ENCODE peak calls at places on chromosomes 4 and X, in eight cellular contexts. M is WTC11, T is EH, A is DMS153, Y is amygdala, X is NCI-H1694, U is lower leg skin, O is AG09319. C is an unnamed sample.

GRCh38 chr4:48907706-48908477 is 1.3 kb upstream of the OCIAD2 start:
- DNase-seq in M (no peak), T (no peak), A (no peak), Y (no peak), X (no peak), U (no peak), O (no peak), C (no peak)

GRCh38 chr4:2942532-2943363 is 20.5 kb downstream of the NOP14 start:
- DNase-seq in M (no peak), T (no peak), A (no peak), Y (no peak), X (no peak), U (peak; percentile 16), O (no peak), C (no peak)

GRCh38 chrX:37776283-37776986 is 3.4 kb upstream of the CYBB start:
- DNase-seq in M (no peak), T (no peak), A (no peak), Y (no peak), X (no peak), U (no peak), O (no peak), C (no peak)

GRCh38 chr4:69910016-69910782 is 20.7 kb upstream of the CSN1S1 start:
- DNase-seq in M (no peak), T (no peak), A (no peak), Y (no peak), X (no peak), U (no peak), O (peak; percentile 16), C (no peak)

GRCh38 chr4:4854649-4855292 is 4.7 kb upstream of the MSX1 start:
- DNase-seq in M (peak; percentile 8), T (no peak), A (no peak), Y (no peak), X (no peak), U (no peak), O (no peak), C (no peak)

GRCh38 chrX:3345281-3346081 is 971 bp downstream of the MXRA5 start:
- DNase-seq in M (peak; percentile 61), T (peak; percentile 73), A (no peak), Y (no peak), X (peak; percentile 3), U (peak; percentile 25), O (no peak), C (no peak)

GRCh38 chrX:39752820-39753219 is 344.9 kb downstream of the BCOR start:
- DNase-seq in M (no peak), T (peak; percentile 59), A (peak; percentile 59), Y (no peak), X (peak; percentile 93), U (no peak), O (no peak), C (no peak)

GRCh38 chrX:69079278-69079677 is 86.0 kb downstream of the PJA1 start:
- DNase-seq in M (no peak), T (no peak), A (no peak), Y (no peak), X (no peak), U (no peak), O (no peak), C (no peak)

GRCh38 chrX:53831662-53832635 is 145.4 kb upstream of the HUWE1 start:
- DNase-seq in M (peak; percentile 33), T (peak; percentile 27), A (no peak), Y (no peak), X (no peak), U (no peak), O (no peak), C (peak; percentile 10)

GRCh38 chr4:33425916-33426315 is 2705.7 kb downstream of the PCDH7 start:
- DNase-seq in M (no peak), T (no peak), A (no peak), Y (no peak), X (no peak), U (no peak), O (no peak), C (no peak)

GRCh38 chr4:37082912-37083311 is 161.6 kb upstream of the NWD2 start:
- DNase-seq in M (no peak), T (no peak), A (no peak), Y (no peak), X (no peak), U (no peak), O (no peak), C (no peak)

GRCh38 chrX:10450959-10451355 is 169.4 kb downstream of the MID1 start:
- DNase-seq in M (no peak), T (no peak), A (no peak), Y (no peak), X (no peak), U (no peak), O (peak; percentile 38), C (no peak)

GRCh38 chr4:90842960-90843359 is 715.8 kb downstream of the CCSER1 start:
- DNase-seq in M (no peak), T (no peak), A (no peak), Y (no peak), X (no peak), U (no peak), O (no peak), C (no peak)

GRCh38 chrX:13899607-13900006 is 82.7 kb upstream of the GPM6B start:
- DNase-seq in M (no peak), T (peak; percentile 34), A (no peak), Y (no peak), X (peak; percentile 63), U (peak; percentile 18), O (peak; percentile 28), C (no peak)

GRCh38 chr4:153553155-153553819 is 87.1 kb downstream of the TMEM131L start:
- DNase-seq in M (no peak), T (no peak), A (no peak), Y (no peak), X (no peak), U (no peak), O (no peak), C (no peak)

GRCh38 chr4:140257461-140258305 is 103.7 kb upstream of the MAML3 start:
- DNase-seq in M (no peak), T (peak; percentile 68), A (peak; percentile 46), Y (no peak), X (no peak), U (no peak), O (no peak), C (no peak)

GRCh38 chr4:96993528-96993927 is 1149.7 kb downstream of the STPG2 start:
- DNase-seq in M (no peak), T (no peak), A (no peak), Y (no peak), X (no peak), U (no peak), O (no peak), C (no peak)

GRCh38 chr4:83889802-83890201 is 353.9 kb downstream of the GPAT3 start:
- DNase-seq in M (no peak), T (peak; percentile 62), A (no peak), Y (no peak), X (no peak), U (no peak), O (no peak), C (no peak)

C was measured in tibial nerve.